ENCODE peak calls at places on chromosomes 6 and 20, in four cellular contexts. J is IMR-90, Z is neuronal stem cell, C is H9. Q is an unnamed sample. For H3K4me1, the result is how much of the 10 kb centered on the place peaks cover.

GRCh38 chr6:151452750-151453427 is 963 bp upstream of the RMND1 start:
- DNase-seq in J (no peak), Z (no peak), C (no peak), Q (no peak)

GRCh38 chr6:26552205-26552604 is 14.0 kb downstream of the HMGN4 start:
- DNase-seq in J (no peak), Z (no peak), C (no peak), Q (no peak)

GRCh38 chr20:54268941-54269340 is 61.1 kb downstream of the PFDN4 start:
- DNase-seq in J (no peak), Z (no peak), C (peak), Q (peak)

GRCh38 chr20:25991756-25992130 is 295.1 kb upstream of the ZNF337 start:
- DNase-seq in J (no peak), Z (no peak), C (no peak), Q (no peak)

GRCh38 chr6:101458341-101458740 is 64.8 kb downstream of the GRIK2 start:
- DNase-seq in J (peak), Z (no peak), C (no peak), Q (no peak)

GRCh38 chr6:113352029-113352801 is 504.9 kb upstream of the MARCKS start:
- DNase-seq in J (peak), Z (no peak), C (no peak), Q (no peak)

GRCh38 chr6:11653028-11653583 is 115.6 kb downstream of the TMEM170B start:
- DNase-seq in J (peak), Z (no peak), C (no peak), Q (peak)

GRCh38 chr20:25361287-25361683 is 29.4 kb downstream of the ABHD12 start:
- DNase-seq in J (peak), Z (no peak), C (no peak), Q (no peak)

GRCh38 chr6:43772571-43773049 is 2.6 kb downstream of the VEGFA start:
- DNase-seq in J (no peak), Z (peak), C (peak), Q (no peak)

GRCh38 chr6:82263916-82264315 is 16.4 kb upstream of the IBTK start:
- DNase-seq in J (no peak), Z (no peak), C (no peak), Q (no peak)

GRCh38 chr6:32189082-32189741 is 790 bp downstream of the PBX2 start:
- DNase-seq in J (no peak), Z (no peak), C (peak), Q (no peak)

GRCh38 chr6:71556141-71556540 is 267.5 kb downstream of the OGFRL1 start:
- DNase-seq in J (no peak), Z (no peak), C (no peak), Q (no peak)

GRCh38 chr6:136103763-136104311 is 146.3 kb downstream of the MTFR2 start:
- DNase-seq in J (no peak), Z (peak), C (peak), Q (peak)

GRCh38 chr6:139881251-139881650 is 506.8 kb upstream of the CITED2 start:
- DNase-seq in J (no peak), Z (no peak), C (no peak), Q (no peak)

GRCh38 chr6:158279615-158280014 is 32.6 kb upstream of the TULP4 start:
- DNase-seq in J (peak), Z (no peak), C (no peak), Q (no peak)

GRCh38 chr6:149867876-149868640 is 3.9 kb upstream of the LRP11 start:
- DNase-seq in J (peak), Z (no peak), C (peak), Q (no peak)

GRCh38 chr6:134813146-134813545 is 136.8 kb downstream of the ALDH8A1 start:
- DNase-seq in J (peak), Z (no peak), C (no peak), Q (no peak)

GRCh38 chr20:29744071-29744470 is 1513.4 kb upstream of the DEFB115 start:
- DNase-seq in J (no peak), Z (no peak), C (no peak), Q (no peak)

DNA sequence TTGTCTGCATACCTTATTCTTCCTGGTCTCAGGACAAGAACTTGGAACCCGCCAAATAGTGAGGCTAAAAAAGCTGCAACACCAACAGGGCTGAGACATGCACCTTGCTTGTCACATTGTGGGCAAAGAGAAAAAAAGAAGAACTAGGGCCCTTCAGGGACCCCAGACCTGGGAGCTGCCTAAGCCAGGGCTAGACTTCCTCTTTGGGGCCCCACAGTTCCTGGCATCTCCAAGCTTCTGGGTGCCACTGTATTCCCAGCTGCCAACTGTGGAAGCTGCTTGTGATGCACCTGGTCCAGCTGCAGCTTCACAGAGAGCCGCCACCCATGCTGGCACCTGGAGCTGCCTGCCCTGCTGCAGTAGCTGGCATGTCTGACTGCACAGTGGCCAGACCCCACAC is 370.6 kb downstream of the CD83 start:
- DNase-seq in J (no peak), Z (no peak), C (no peak), Q (no peak)
- H2BK5ac ChIP-seq in J (no peak), Z (no peak), C (no peak), Q (no peak)

DNA sequence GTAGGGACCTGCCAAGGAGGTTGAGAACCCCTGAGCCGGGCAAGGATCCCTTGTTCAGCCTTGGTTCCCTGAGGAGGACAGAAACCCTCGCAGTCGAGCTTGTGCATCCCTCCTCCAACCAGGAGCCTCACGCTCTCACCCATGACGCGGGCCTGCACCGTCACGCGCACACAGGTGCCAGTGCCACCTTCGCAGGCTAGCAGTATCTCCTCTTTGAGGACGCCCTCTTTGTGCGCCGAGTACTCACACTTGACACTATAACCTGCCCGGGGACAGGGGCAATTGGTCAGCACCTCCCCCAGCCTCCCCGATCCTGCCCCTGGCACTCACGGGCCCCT is 13.3 kb downstream of the ADISSP start:
- DNase-seq in J (no peak), Z (no peak), C (no peak), Q (no peak)
- H3K4me1 ChIP-seq in J (under half), Z (under half), C (under half), Q (under half)

DNA sequence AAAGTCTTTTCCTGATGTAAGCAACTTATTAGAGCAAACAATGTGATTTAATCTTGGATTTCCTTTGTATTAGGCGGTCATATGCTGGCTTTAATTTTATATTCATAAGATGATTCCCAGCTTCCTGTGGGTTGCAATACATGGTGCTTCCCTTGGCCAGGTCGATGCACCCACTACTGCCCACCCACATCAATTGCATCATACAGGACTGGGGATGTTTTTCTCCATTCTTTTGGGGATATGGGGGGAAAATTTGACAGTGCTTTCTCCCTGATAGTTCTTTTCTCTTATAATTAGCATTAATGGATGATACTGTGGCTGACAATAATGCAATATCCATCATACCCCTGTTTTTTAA is 187.6 kb downstream of the JARID2 start:
- DNase-seq in J (no peak), Z (no peak), C (peak), Q (no peak)
- H2BK5ac ChIP-seq in J (no peak), Z (no peak), C (no peak), Q (no peak)

GRCh38 chr20:63000958-63001357 is 5.8 kb downstream of the BHLHE23 start:
- DNase-seq in J (no peak), Z (no peak), C (no peak), Q (no peak)

GRCh38 chr20:62997626-62998025 is 9.1 kb downstream of the BHLHE23 start:
- DNase-seq in J (no peak), Z (no peak), C (no peak), Q (no peak)

GRCh38 chr20:62998449-62998848 is 8.3 kb downstream of the BHLHE23 start:
- DNase-seq in J (no peak), Z (no peak), C (no peak), Q (no peak)

GRCh38 chr20:63000036-63000435 is 6.7 kb downstream of the BHLHE23 start:
- DNase-seq in J (no peak), Z (no peak), C (no peak), Q (no peak)

GRCh38 chr20:62999580-62999979 is 7.2 kb downstream of the BHLHE23 start:
- DNase-seq in J (no peak), Z (no peak), C (no peak), Q (no peak)
- H3K4me1 ChIP-seq in J (under half), Z (under half), C (under half), Q (under half)

GRCh38 chr20:42742926-42743325 is 446.8 kb downstream of the PTPRT start:
- DNase-seq in J (no peak), Z (no peak), C (no peak), Q (no peak)

GRCh38 chr20:42744756-42745465 is 444.8 kb downstream of the PTPRT start:
- DNase-seq in J (no peak), Z (no peak), C (no peak), Q (no peak)

GRCh38 chr20:42752620-42753019 is 437.1 kb downstream of the PTPRT start:
- DNase-seq in J (no peak), Z (no peak), C (no peak), Q (no peak)

GRCh38 chr20:42749548-42749947 is 440.2 kb downstream of the PTPRT start:
- DNase-seq in J (no peak), Z (no peak), C (no peak), Q (no peak)

GRCh38 chr20:42747765-42748411 is 441.8 kb downstream of the PTPRT start:
- DNase-seq in J (no peak), Z (no peak), C (no peak), Q (no peak)
- H2BK5ac ChIP-seq in J (no peak), Z (no peak), C (no peak), Q (no peak)

GRCh38 chr6:47248446-47248845 is 61.3 kb downstream of the TNFRSF21 start:
- DNase-seq in J (no peak), Z (no peak), C (no peak), Q (no peak)
- H3K4me1 ChIP-seq in J (under half), Z (under half), C (under half), Q (under half)

Q was measured in H1.